ENCODE peak calls at places on chromosomes 16 and 17, in seven cellular contexts. I is GM12878, E is PC-9, T is testis, O is AG09309, Y is sigmoid colon, F is mucosa of descending colon. B is an unnamed sample.

GRCh38 chr16:65763640-65764305 is 602.7 kb upstream of the CDH5 start:
- DNase-seq in O (no peak), I (no peak), T (no peak), Y (no peak), E (no peak), F (no peak), B (no peak)

GRCh38 chr16:88772871-88773811 is 11.9 kb downstream of the PIEZO1 start:
- DNase-seq in I (no peak), O (peak), F (no peak), T (peak), Y (peak), E (peak), B (no peak)

GRCh38 chr16:50924759-50925545 is 183.1 kb downstream of the CYLD start:
- DNase-seq in Y (no peak), E (no peak), I (no peak), O (no peak), T (no peak), F (no peak), B (no peak)

GRCh38 chr16:28538733-28539596 is at the start of gene NUPR1:
- DNase-seq in E (peak), F (peak), O (peak), I (no peak), T (peak), Y (peak), B (no peak)

GRCh38 chr17:40134184-40134583 is 6.2 kb upstream of the CASC3 start:
- DNase-seq in T (no peak), F (peak), O (no peak), I (no peak), E (no peak), Y (no peak), B (no peak)

GRCh38 chr17:235831-236640 is 54.6 kb upstream of the DOC2B start:
- DNase-seq in I (no peak), O (no peak), Y (peak), T (no peak), F (no peak), E (no peak), B (no peak)

GRCh38 chr16:9516444-9516843 is 425.0 kb downstream of the HAPSTR1 start:
- DNase-seq in O (no peak), T (no peak), E (no peak), F (no peak), I (no peak), Y (no peak), B (no peak)

GRCh38 chr16:83781-84615 is 6.0 kb downstream of the MPG start:
- DNase-seq in Y (peak), O (no peak), E (no peak), T (no peak), I (no peak), F (no peak), B (no peak)

GRCh38 chr17:28370035-28370743 is at the start of gene VTN:
- DNase-seq in F (no peak), T (peak), E (peak), Y (no peak), I (no peak), O (peak), B (no peak)

GRCh38 chr16:67661864-67662652 is 1.3 kb downstream of the PARD6A start:
- DNase-seq in E (peak), I (no peak), O (no peak), Y (peak), F (no peak), T (no peak), B (no peak)

GRCh38 chr17:31523862-31524730 is 132.6 kb downstream of the RAB11FIP4 start:
- DNase-seq in E (no peak), F (no peak), O (no peak), Y (no peak), I (no peak), T (no peak), B (no peak)

GRCh38 chr17:16050844-16051243 is 51.2 kb downstream of the TTC19 start:
- DNase-seq in O (no peak), T (no peak), F (no peak), I (no peak), Y (no peak), E (no peak), B (no peak)

GRCh38 chr16:80347900-80348299 is 192.9 kb upstream of the DYNLRB2 start:
- DNase-seq in E (no peak), T (peak), F (no peak), O (no peak), I (no peak), Y (no peak), B (no peak)

GRCh38 chr17:17035490-17035889 is 6.8 kb upstream of the MPRIP start:
- DNase-seq in E (no peak), O (no peak), I (no peak), Y (no peak), F (no peak), T (no peak), B (no peak)

GRCh38 chr16:53817117-53817516 is 113.2 kb downstream of the FTO start:
- DNase-seq in O (peak), I (no peak), E (no peak), F (no peak), T (no peak), Y (no peak), B (no peak)

GRCh38 chr17:61689610-61690180 is 98.7 kb upstream of the NACA2 start:
- DNase-seq in F (no peak), T (no peak), Y (no peak), O (no peak), E (no peak), I (no peak), B (no peak)

GRCh38 chr16:49524578-49525315 is 151.1 kb downstream of the C16orf78 start:
- DNase-seq in F (no peak), I (no peak), T (no peak), Y (no peak), O (no peak), E (no peak), B (no peak)

GRCh38 chr17:46039592-46040186 is 40.6 kb downstream of the STH start:
- DNase-seq in F (no peak), Y (no peak), T (peak), I (no peak), E (peak), O (no peak), B (no peak)

GRCh38 chr17:32240745-32241144 is 24.9 kb upstream of the RHBDL3 start:
- DNase-seq in Y (no peak), O (no peak), F (no peak), E (no peak), T (peak), I (no peak), B (no peak)

GRCh38 chr17:74758846-74759163 is 10.4 kb downstream of the NHERF1 start:
- DNase-seq in T (no peak), Y (no peak), E (no peak), O (no peak), F (no peak), I (no peak), B (no peak)

GRCh38 chr17:61372436-61372835 is 27.2 kb upstream of the TBX2 start:
- DNase-seq in O (no peak), E (no peak), I (no peak), Y (no peak), T (no peak), F (no peak), B (no peak)

GRCh38 chr16:68760671-68761275 is 23.7 kb downstream of the CDH1 start:
- DNase-seq in Y (no peak), O (no peak), I (peak), T (no peak), E (peak), F (no peak), B (peak)

GRCh38 chr17:69065113-69065512 is 4.4 kb upstream of the ABCA9 start:
- DNase-seq in T (no peak), Y (no peak), O (no peak), I (no peak), E (no peak), F (no peak), B (no peak)

GRCh38 chr17:69069289-69069688 is 8.6 kb upstream of the ABCA9 start:
- DNase-seq in Y (no peak), F (no peak), E (no peak), I (no peak), T (no peak), O (no peak), B (no peak)

GRCh38 chr17:69066482-69066881 is 5.8 kb upstream of the ABCA9 start:
- DNase-seq in E (no peak), T (no peak), O (no peak), I (no peak), Y (no peak), F (no peak), B (no peak)

GRCh38 chr17:69064476-69064875 is 3.7 kb upstream of the ABCA9 start:
- DNase-seq in F (no peak), T (no peak), I (no peak), Y (no peak), O (no peak), E (no peak), B (no peak)

GRCh38 chr17:69067274-69068047 is 6.7 kb upstream of the ABCA9 start:
- DNase-seq in O (no peak), I (no peak), Y (no peak), E (no peak), T (no peak), F (no peak), B (no peak)
- TF ChIP-seq CTCF in O (no peak), I (peak), Y (no peak), E (no peak), T (no peak), F (no peak), B (no peak)

GRCh38 chr16:2757344-2757743 is 4.9 kb downstream of the SRRM2 start:
- DNase-seq in F (no peak), O (no peak), T (no peak), Y (no peak), I (no peak), E (no peak), B (no peak)
- H3K4me3 ChIP-seq in F (no peak), O (no peak), T (no peak), Y (no peak), I (no peak), E (no peak), B (no peak)

DNA sequence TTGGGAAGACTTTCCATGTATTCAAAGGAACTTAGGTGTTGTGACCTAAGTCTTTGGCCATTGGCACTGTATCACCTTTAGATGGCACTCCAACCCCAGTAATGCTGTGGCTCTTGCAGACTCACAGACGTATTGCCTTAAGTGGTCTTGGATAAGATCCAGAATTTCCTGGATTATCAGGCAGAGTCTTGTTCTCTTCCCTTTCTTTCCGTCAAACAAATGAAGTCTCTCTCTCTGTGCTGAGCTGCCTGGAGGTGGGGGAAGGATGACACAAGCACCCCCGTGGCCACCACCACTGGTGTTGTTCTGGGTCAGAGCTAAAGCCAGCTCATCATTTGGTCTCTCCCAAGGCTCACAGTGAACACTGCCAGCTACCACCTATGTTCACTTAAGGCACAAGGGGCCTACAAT is 789.9 kb upstream of the KIF2B start:
- DNase-seq in O (no peak), T (peak), E (peak), F (peak), Y (no peak), I (no peak), B (no peak)
- TF ChIP-seq CTCF in O (no peak), T (no peak), E (peak), F (no peak), Y (peak), I (no peak), B (no peak)

DNA sequence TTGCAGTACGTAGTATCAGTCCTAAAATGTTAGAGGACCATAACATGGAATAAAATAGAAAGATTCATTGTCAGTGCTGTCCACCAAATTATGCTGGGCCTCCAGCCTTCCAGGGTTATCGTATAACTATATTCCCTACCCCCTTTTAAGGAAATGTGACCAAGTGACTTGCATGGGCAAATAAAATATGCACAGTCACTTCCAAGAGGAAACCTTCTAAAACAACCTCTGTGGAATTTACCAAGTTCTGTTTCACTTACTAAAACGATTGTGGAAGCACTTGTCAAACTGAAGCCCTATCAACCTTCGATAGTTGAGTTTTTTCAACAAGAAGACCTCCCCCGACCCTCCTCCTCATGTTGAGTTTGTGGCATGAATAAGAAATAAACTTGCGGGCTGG is 345.4 kb upstream of the C16orf82 start:
- DNase-seq in I (no peak), T (no peak), F (no peak), Y (no peak), O (no peak), E (no peak), B (no peak)
- H3K4me3 ChIP-seq in I (no peak), T (no peak), F (no peak), Y (no peak), O (no peak), E (no peak), B (no peak)